ENCODE peak calls at places on chromosomes 3 and 15, in seven cellular contexts. One of them, this sample, is unnamed.

GRCh38 chr3:61563614-61564404 is 2.4 kb downstream of the PTPRG start:
- DNase-seq in HFFc6: no peak
- DNase-seq in progenitor cell of endocrine pancreas: no peak
- DNase-seq in occipital lobe: no peak
- DNase-seq in activated T-cell treated with anti-CD3 and anti-CD28 coated beads, Interleukin-2, amount 50 U/mL, for 72 hours: no peak
- DNase-seq in foreskin fibroblast: peak; percentile 52
- DNase-seq in astrocyte of the spinal cord: no peak
- DNase-seq in this sample: no peak

GRCh38 chr15:90839187-90840071 is 29.0 kb upstream of the FURIN start:
- DNase-seq in astrocyte of the spinal cord: peak; percentile 77
- DNase-seq in occipital lobe: no peak
- DNase-seq in activated T-cell treated with anti-CD3 and anti-CD28 coated beads, Interleukin-2, amount 50 U/mL, for 72 hours: no peak
- DNase-seq in HFFc6: no peak
- DNase-seq in foreskin fibroblast: no peak
- DNase-seq in progenitor cell of endocrine pancreas: no peak
- DNase-seq in this sample: no peak

GRCh38 chr15:74897300-74897701 is 7.5 kb downstream of the MPI start:
- DNase-seq in occipital lobe: no peak
- DNase-seq in progenitor cell of endocrine pancreas: no peak
- DNase-seq in foreskin fibroblast: no peak
- DNase-seq in HFFc6: no peak
- DNase-seq in astrocyte of the spinal cord: no peak
- DNase-seq in activated T-cell treated with anti-CD3 and anti-CD28 coated beads, Interleukin-2, amount 50 U/mL, for 72 hours: no peak
- DNase-seq in this sample: no peak

GRCh38 chr3:127787071-127787490 is 35.2 kb downstream of the MGLL start:
- DNase-seq in HFFc6: no peak
- DNase-seq in activated T-cell treated with anti-CD3 and anti-CD28 coated beads, Interleukin-2, amount 50 U/mL, for 72 hours: no peak
- DNase-seq in progenitor cell of endocrine pancreas: no peak
- DNase-seq in foreskin fibroblast: peak; percentile 59
- DNase-seq in astrocyte of the spinal cord: no peak
- DNase-seq in occipital lobe: peak; percentile 42
- DNase-seq in this sample: no peak

GRCh38 chr3:65713016-65713415 is 325.7 kb downstream of the MAGI1 start:
- DNase-seq in astrocyte of the spinal cord: peak; percentile 86
- DNase-seq in HFFc6: peak; percentile 88
- DNase-seq in occipital lobe: peak; percentile 55
- DNase-seq in activated T-cell treated with anti-CD3 and anti-CD28 coated beads, Interleukin-2, amount 50 U/mL, for 72 hours: no peak
- DNase-seq in progenitor cell of endocrine pancreas: no peak
- DNase-seq in foreskin fibroblast: peak; percentile 92
- DNase-seq in this sample: no peak

GRCh38 chr15:90165659-90166489 is 35.3 kb upstream of the SEMA4B start:
- DNase-seq in activated T-cell treated with anti-CD3 and anti-CD28 coated beads, Interleukin-2, amount 50 U/mL, for 72 hours: peak; percentile 44
- DNase-seq in astrocyte of the spinal cord: peak; percentile 98
- DNase-seq in foreskin fibroblast: peak; percentile 99
- DNase-seq in progenitor cell of endocrine pancreas: no peak
- DNase-seq in HFFc6: peak; percentile 100
- DNase-seq in occipital lobe: no peak
- DNase-seq in this sample: no peak

GRCh38 chr15:78873796-78874761 is 1.4 kb downstream of the MORF4L1 start:
- DNase-seq in astrocyte of the spinal cord: no peak
- DNase-seq in foreskin fibroblast: peak; percentile 47
- DNase-seq in occipital lobe: no peak
- DNase-seq in HFFc6: no peak
- DNase-seq in activated T-cell treated with anti-CD3 and anti-CD28 coated beads, Interleukin-2, amount 50 U/mL, for 72 hours: peak; percentile 46
- DNase-seq in progenitor cell of endocrine pancreas: no peak
- DNase-seq in this sample: no peak

GRCh38 chr3:18446067-18446793 is 21.1 kb upstream of the SATB1 start:
- DNase-seq in astrocyte of the spinal cord: no peak
- DNase-seq in foreskin fibroblast: peak; percentile 15
- DNase-seq in progenitor cell of endocrine pancreas: no peak
- DNase-seq in occipital lobe: no peak
- DNase-seq in HFFc6: no peak
- DNase-seq in activated T-cell treated with anti-CD3 and anti-CD28 coated beads, Interleukin-2, amount 50 U/mL, for 72 hours: no peak
- DNase-seq in this sample: no peak

GRCh38 chr3:11155341-11156025 is 1.2 kb downstream of the HRH1 start:
- DNase-seq in occipital lobe: peak; percentile 82
- DNase-seq in foreskin fibroblast: peak; percentile 87
- DNase-seq in progenitor cell of endocrine pancreas: peak; percentile 27
- DNase-seq in astrocyte of the spinal cord: peak; percentile 88
- DNase-seq in activated T-cell treated with anti-CD3 and anti-CD28 coated beads, Interleukin-2, amount 50 U/mL, for 72 hours: peak; percentile 19
- DNase-seq in HFFc6: peak; percentile 83
- DNase-seq in this sample: peak; percentile 47

GRCh38 chr15:66461917-66462316 is 35.6 kb downstream of the SNAPC5 start:
- DNase-seq in foreskin fibroblast: no peak
- DNase-seq in progenitor cell of endocrine pancreas: no peak
- DNase-seq in astrocyte of the spinal cord: no peak
- DNase-seq in HFFc6: no peak
- DNase-seq in activated T-cell treated with anti-CD3 and anti-CD28 coated beads, Interleukin-2, amount 50 U/mL, for 72 hours: no peak
- DNase-seq in occipital lobe: no peak
- DNase-seq in this sample: no peak

GRCh38 chr15:92797168-92798052 is 102.7 kb upstream of the CHD2 start:
- DNase-seq in progenitor cell of endocrine pancreas: no peak
- DNase-seq in foreskin fibroblast: peak; percentile 87
- DNase-seq in occipital lobe: no peak
- DNase-seq in astrocyte of the spinal cord: peak; percentile 83
- DNase-seq in HFFc6: peak; percentile 80
- DNase-seq in activated T-cell treated with anti-CD3 and anti-CD28 coated beads, Interleukin-2, amount 50 U/mL, for 72 hours: peak; percentile 57
- DNase-seq in this sample: no peak

GRCh38 chr15:63189955-63190691 is 717 bp downstream of the RAB8B start:
- DNase-seq in HFFc6: no peak
- DNase-seq in foreskin fibroblast: peak; percentile 28
- DNase-seq in progenitor cell of endocrine pancreas: no peak
- DNase-seq in occipital lobe: no peak
- DNase-seq in astrocyte of the spinal cord: no peak
- DNase-seq in activated T-cell treated with anti-CD3 and anti-CD28 coated beads, Interleukin-2, amount 50 U/mL, for 72 hours: no peak
- DNase-seq in this sample: no peak

GRCh38 chr3:99167016-99167415 is 265.5 kb upstream of the DCBLD2 start:
- DNase-seq in activated T-cell treated with anti-CD3 and anti-CD28 coated beads, Interleukin-2, amount 50 U/mL, for 72 hours: no peak
- DNase-seq in astrocyte of the spinal cord: peak; percentile 7
- DNase-seq in occipital lobe: no peak
- DNase-seq in HFFc6: no peak
- DNase-seq in progenitor cell of endocrine pancreas: no peak
- DNase-seq in foreskin fibroblast: peak; percentile 64
- DNase-seq in this sample: no peak

GRCh38 chr15:64938192-64938591 is 26.5 kb downstream of the ANKDD1A start:
- DNase-seq in foreskin fibroblast: no peak
- DNase-seq in HFFc6: no peak
- DNase-seq in astrocyte of the spinal cord: peak; percentile 6
- DNase-seq in activated T-cell treated with anti-CD3 and anti-CD28 coated beads, Interleukin-2, amount 50 U/mL, for 72 hours: no peak
- DNase-seq in occipital lobe: no peak
- DNase-seq in progenitor cell of endocrine pancreas: no peak
- DNase-seq in this sample: no peak

GRCh38 chr15:57743424-57743823 is 36.9 kb downstream of the POLR2M start:
- DNase-seq in astrocyte of the spinal cord: no peak
- DNase-seq in activated T-cell treated with anti-CD3 and anti-CD28 coated beads, Interleukin-2, amount 50 U/mL, for 72 hours: no peak
- DNase-seq in progenitor cell of endocrine pancreas: no peak
- DNase-seq in foreskin fibroblast: peak; percentile 25
- DNase-seq in HFFc6: no peak
- DNase-seq in occipital lobe: no peak
- DNase-seq in this sample: no peak

GRCh38 chr3:58250093-58250707 is 12.6 kb downstream of the ABHD6 start:
- DNase-seq in activated T-cell treated with anti-CD3 and anti-CD28 coated beads, Interleukin-2, amount 50 U/mL, for 72 hours: no peak
- DNase-seq in occipital lobe: no peak
- DNase-seq in astrocyte of the spinal cord: no peak
- DNase-seq in progenitor cell of endocrine pancreas: no peak
- DNase-seq in foreskin fibroblast: no peak
- DNase-seq in HFFc6: no peak
- DNase-seq in this sample: no peak

GRCh38 chr15:33096134-33096533 is 98.4 kb downstream of the FMN1 start:
- DNase-seq in progenitor cell of endocrine pancreas: no peak
- DNase-seq in HFFc6: no peak
- DNase-seq in foreskin fibroblast: no peak
- DNase-seq in astrocyte of the spinal cord: no peak
- DNase-seq in activated T-cell treated with anti-CD3 and anti-CD28 coated beads, Interleukin-2, amount 50 U/mL, for 72 hours: no peak
- DNase-seq in occipital lobe: no peak
- DNase-seq in this sample: no peak

GRCh38 chr15:41939986-41940385 is 32.4 kb downstream of the EHD4 start:
- DNase-seq in progenitor cell of endocrine pancreas: no peak
- DNase-seq in activated T-cell treated with anti-CD3 and anti-CD28 coated beads, Interleukin-2, amount 50 U/mL, for 72 hours: no peak
- DNase-seq in HFFc6: no peak
- DNase-seq in occipital lobe: no peak
- DNase-seq in foreskin fibroblast: no peak
- DNase-seq in astrocyte of the spinal cord: no peak
- DNase-seq in this sample: no peak

GRCh38 chr15:84947947-84948830 is 33.5 kb upstream of the PDE8A start:
- DNase-seq in HFFc6: peak; percentile 93
- DNase-seq in occipital lobe: no peak
- DNase-seq in foreskin fibroblast: peak; percentile 97
- DNase-seq in astrocyte of the spinal cord: peak; percentile 91
- DNase-seq in progenitor cell of endocrine pancreas: no peak
- DNase-seq in activated T-cell treated with anti-CD3 and anti-CD28 coated beads, Interleukin-2, amount 50 U/mL, for 72 hours: no peak
- DNase-seq in this sample: no peak

GRCh38 chr15:40958146-40958545 is 4.9 kb downstream of the CHAC1 start:
- DNase-seq in activated T-cell treated with anti-CD3 and anti-CD28 coated beads, Interleukin-2, amount 50 U/mL, for 72 hours: no peak
- DNase-seq in HFFc6: no peak
- DNase-seq in astrocyte of the spinal cord: no peak
- DNase-seq in occipital lobe: no peak
- DNase-seq in foreskin fibroblast: no peak
- DNase-seq in progenitor cell of endocrine pancreas: no peak
- DNase-seq in this sample: no peak

GRCh38 chr3:69240651-69241578 is 118.5 kb upstream of the LMOD3 start:
- DNase-seq in astrocyte of the spinal cord: no peak
- DNase-seq in HFFc6: no peak
- DNase-seq in progenitor cell of endocrine pancreas: no peak
- DNase-seq in activated T-cell treated with anti-CD3 and anti-CD28 coated beads, Interleukin-2, amount 50 U/mL, for 72 hours: no peak
- DNase-seq in foreskin fibroblast: no peak
- DNase-seq in occipital lobe: no peak
- DNase-seq in this sample: no peak

GRCh38 chr15:39013262-39013661 is 448.6 kb upstream of the RASGRP1 start:
- DNase-seq in progenitor cell of endocrine pancreas: no peak
- DNase-seq in foreskin fibroblast: no peak
- DNase-seq in activated T-cell treated with anti-CD3 and anti-CD28 coated beads, Interleukin-2, amount 50 U/mL, for 72 hours: no peak
- DNase-seq in HFFc6: no peak
- DNase-seq in astrocyte of the spinal cord: no peak
- DNase-seq in occipital lobe: no peak
- DNase-seq in this sample: no peak

GRCh38 chr3:99410789-99411311 is 227.5 kb upstream of the COL8A1 start:
- DNase-seq in occipital lobe: no peak
- DNase-seq in astrocyte of the spinal cord: peak; percentile 51
- DNase-seq in HFFc6: peak; percentile 82
- DNase-seq in activated T-cell treated with anti-CD3 and anti-CD28 coated beads, Interleukin-2, amount 50 U/mL, for 72 hours: no peak
- DNase-seq in progenitor cell of endocrine pancreas: no peak
- DNase-seq in foreskin fibroblast: peak; percentile 87
- DNase-seq in this sample: no peak

GRCh38 chr3:193129607-193130006 is 111.4 kb upstream of the PLAAT1 start:
- DNase-seq in progenitor cell of endocrine pancreas: no peak
- DNase-seq in foreskin fibroblast: no peak
- DNase-seq in activated T-cell treated with anti-CD3 and anti-CD28 coated beads, Interleukin-2, amount 50 U/mL, for 72 hours: no peak
- DNase-seq in occipital lobe: no peak
- DNase-seq in astrocyte of the spinal cord: no peak
- DNase-seq in HFFc6: no peak
- DNase-seq in this sample: no peak

GRCh38 chr15:51336011-51336410 is 2.4 kb downstream of the CYP19A1 start:
- DNase-seq in HFFc6: peak; percentile 6
- DNase-seq in occipital lobe: no peak
- DNase-seq in progenitor cell of endocrine pancreas: no peak
- DNase-seq in foreskin fibroblast: peak; percentile 19
- DNase-seq in astrocyte of the spinal cord: no peak
- DNase-seq in activated T-cell treated with anti-CD3 and anti-CD28 coated beads, Interleukin-2, amount 50 U/mL, for 72 hours: no peak
- DNase-seq in this sample: no peak

GRCh38 chr3:41131224-41131623 is 68.1 kb upstream of the CTNNB1 start:
- DNase-seq in progenitor cell of endocrine pancreas: no peak
- DNase-seq in activated T-cell treated with anti-CD3 and anti-CD28 coated beads, Interleukin-2, amount 50 U/mL, for 72 hours: no peak
- DNase-seq in HFFc6: peak; percentile 25
- DNase-seq in foreskin fibroblast: no peak
- DNase-seq in astrocyte of the spinal cord: peak; percentile 84
- DNase-seq in occipital lobe: no peak
- DNase-seq in this sample: no peak

GRCh38 chr3:114223146-114223545 is 14.2 kb downstream of the ZNF80 start:
- DNase-seq in occipital lobe: no peak
- DNase-seq in HFFc6: no peak
- DNase-seq in foreskin fibroblast: peak; percentile 47
- DNase-seq in progenitor cell of endocrine pancreas: no peak
- DNase-seq in astrocyte of the spinal cord: peak; percentile 9
- DNase-seq in activated T-cell treated with anti-CD3 and anti-CD28 coated beads, Interleukin-2, amount 50 U/mL, for 72 hours: peak; percentile 46
- DNase-seq in this sample: no peak

GRCh38 chr3:112097378-112097777 is 11.2 kb downstream of the C3orf52 start:
- DNase-seq in progenitor cell of endocrine pancreas: no peak
- DNase-seq in occipital lobe: no peak
- DNase-seq in HFFc6: peak; percentile 99
- DNase-seq in astrocyte of the spinal cord: peak; percentile 99
- DNase-seq in foreskin fibroblast: peak; percentile 98
- DNase-seq in activated T-cell treated with anti-CD3 and anti-CD28 coated beads, Interleukin-2, amount 50 U/mL, for 72 hours: peak; percentile 51
- DNase-seq in this sample: no peak

GRCh38 chr15:29805043-29805707 is 17.1 kb downstream of the TJP1 start:
- DNase-seq in HFFc6: peak; percentile 62
- DNase-seq in progenitor cell of endocrine pancreas: no peak
- DNase-seq in foreskin fibroblast: peak; percentile 91
- DNase-seq in activated T-cell treated with anti-CD3 and anti-CD28 coated beads, Interleukin-2, amount 50 U/mL, for 72 hours: no peak
- DNase-seq in astrocyte of the spinal cord: peak; percentile 82
- DNase-seq in occipital lobe: peak; percentile 56
- DNase-seq in this sample: no peak

GRCh38 chr3:157128771-157129671 is 30.9 kb downstream of the CCNL1 start:
- DNase-seq in occipital lobe: no peak
- DNase-seq in HFFc6: peak; percentile 54
- DNase-seq in progenitor cell of endocrine pancreas: no peak
- DNase-seq in foreskin fibroblast: peak; percentile 42
- DNase-seq in activated T-cell treated with anti-CD3 and anti-CD28 coated beads, Interleukin-2, amount 50 U/mL, for 72 hours: peak; percentile 68
- DNase-seq in astrocyte of the spinal cord: peak; percentile 67
- DNase-seq in this sample: no peak

GRCh38 chr3:12822725-12823373 is 18.5 kb downstream of the RPL32 start:
- DNase-seq in progenitor cell of endocrine pancreas: no peak
- DNase-seq in astrocyte of the spinal cord: peak; percentile 29
- DNase-seq in activated T-cell treated with anti-CD3 and anti-CD28 coated beads, Interleukin-2, amount 50 U/mL, for 72 hours: no peak
- DNase-seq in foreskin fibroblast: peak; percentile 56
- DNase-seq in HFFc6: peak; percentile 30
- DNase-seq in occipital lobe: no peak
- DNase-seq in this sample: no peak

GRCh38 chr3:110938629-110939028 is 133.0 kb upstream of the NECTIN3 start:
- DNase-seq in progenitor cell of endocrine pancreas: no peak
- DNase-seq in foreskin fibroblast: no peak
- DNase-seq in occipital lobe: no peak
- DNase-seq in astrocyte of the spinal cord: no peak
- DNase-seq in activated T-cell treated with anti-CD3 and anti-CD28 coated beads, Interleukin-2, amount 50 U/mL, for 72 hours: no peak
- DNase-seq in HFFc6: no peak
- DNase-seq in this sample: no peak

GRCh38 chr3:185365281-185366211 is 2.6 kb downstream of the MAP3K13 start:
- DNase-seq in occipital lobe: no peak
- DNase-seq in HFFc6: no peak
- DNase-seq in progenitor cell of endocrine pancreas: no peak
- DNase-seq in activated T-cell treated with anti-CD3 and anti-CD28 coated beads, Interleukin-2, amount 50 U/mL, for 72 hours: no peak
- DNase-seq in foreskin fibroblast: no peak
- DNase-seq in astrocyte of the spinal cord: no peak
- DNase-seq in this sample: no peak

GRCh38 chr3:50714953-50715352 is 40.2 kb downstream of the DOCK3 start:
- DNase-seq in foreskin fibroblast: peak; percentile 4
- DNase-seq in occipital lobe: no peak
- DNase-seq in progenitor cell of endocrine pancreas: no peak
- DNase-seq in activated T-cell treated with anti-CD3 and anti-CD28 coated beads, Interleukin-2, amount 50 U/mL, for 72 hours: no peak
- DNase-seq in astrocyte of the spinal cord: no peak
- DNase-seq in HFFc6: no peak
- DNase-seq in this sample: no peak

GRCh38 chr3:50926868-50927267 is 252.1 kb downstream of the DOCK3 start:
- DNase-seq in activated T-cell treated with anti-CD3 and anti-CD28 coated beads, Interleukin-2, amount 50 U/mL, for 72 hours: no peak
- DNase-seq in HFFc6: no peak
- DNase-seq in progenitor cell of endocrine pancreas: no peak
- DNase-seq in occipital lobe: no peak
- DNase-seq in foreskin fibroblast: no peak
- DNase-seq in astrocyte of the spinal cord: no peak
- DNase-seq in this sample: no peak

GRCh38 chr15:25903024-25903581 is 40.0 kb upstream of the ATP10A start:
- DNase-seq in astrocyte of the spinal cord: peak; percentile 36
- DNase-seq in foreskin fibroblast: peak; percentile 52
- DNase-seq in progenitor cell of endocrine pancreas: no peak
- DNase-seq in HFFc6: no peak
- DNase-seq in activated T-cell treated with anti-CD3 and anti-CD28 coated beads, Interleukin-2, amount 50 U/mL, for 72 hours: no peak
- DNase-seq in occipital lobe: no peak
- DNase-seq in this sample: no peak